ENCODE peak calls at places on chromosomes 11 and 22, in four cellular contexts. O is cardiac fibroblast, M is BJ, Y is heart right ventricle. F is an unnamed sample.
A peak's percentile ranks its signal among the peaks of the same experiment; 100 is the strongest.

GRCh38 chr11:110713469-110713776 is 1.2 kb upstream of the ARHGAP20 start:
- DNase-seq in O (no peak), M (no peak), Y (no peak), F (no peak)

GRCh38 chr11:111523343-111523742 is 8.8 kb downstream of the HOATZ start:
- DNase-seq in M (no peak), O (no peak), Y (no peak), F (no peak)

GRCh38 chr11:122517403-122518379 is 137.8 kb upstream of the UBASH3B start:
- DNase-seq in Y (no peak), O (no peak), M (no peak), F (no peak)

GRCh38 chr11:74929431-74930363 is 19.2 kb downstream of the XRRA1 start:
- DNase-seq in Y (peak; percentile 74), M (no peak), O (peak; percentile 97), F (peak; percentile 70)

GRCh38 chr11:115418081-115418480 is 86.1 kb downstream of the CADM1 start:
- DNase-seq in M (no peak), O (no peak), Y (no peak), F (no peak)

GRCh38 chr22:27726726-27727449 is 74.7 kb downstream of the MN1 start:
- DNase-seq in Y (peak; percentile 79), O (peak; percentile 93), M (peak; percentile 90), F (peak; percentile 9)

GRCh38 chr11:110077866-110078325 is 15.3 kb upstream of the ZC3H12C start:
- DNase-seq in M (no peak), Y (no peak), O (peak; percentile 87), F (peak; percentile 36)

GRCh38 chr22:17057959-17058814 is 26.6 kb upstream of the IL17RA start:
- DNase-seq in M (no peak), O (peak; percentile 79), Y (peak; percentile 65), F (peak; percentile 4)

GRCh38 chr22:40479887-40480538 is 109.6 kb downstream of the SGSM3 start:
- DNase-seq in M (no peak), Y (no peak), O (peak; percentile 81), F (no peak)

GRCh38 chr11:69644071-69644961 is 3.4 kb downstream of the CCND1 start:
- DNase-seq in M (peak; percentile 67), O (peak; percentile 91), Y (peak; percentile 82), F (no peak)

GRCh38 chr11:59898652-59899051 is 20.1 kb downstream of the OOSP3 start:
- DNase-seq in Y (no peak), O (no peak), M (no peak), F (no peak)

GRCh38 chr11:70381872-70382842 is 16.2 kb upstream of the CTTN start:
- DNase-seq in Y (no peak), O (peak; percentile 42), M (peak; percentile 58), F (no peak)

GRCh38 chr11:113587318-113587739 is 112.1 kb upstream of the DRD2 start:
- DNase-seq in O (peak; percentile 19), Y (no peak), M (no peak), F (no peak)

GRCh38 chr11:105244157-105244820 is 104.7 kb upstream of the CARD18 start:
- DNase-seq in O (peak; percentile 97), Y (peak; percentile 48), M (peak; percentile 92), F (peak; percentile 88)

GRCh38 chr11:4074266-4074665 is 20.3 kb upstream of the RRM1 start:
- DNase-seq in O (no peak), Y (no peak), M (no peak), F (no peak)

GRCh38 chr11:111265421-111265820 is 19.9 kb downstream of the POU2AF2 start:
- DNase-seq in O (no peak), Y (no peak), M (no peak), F (no peak)

GRCh38 chr11:119855066-119855465 is 126.1 kb upstream of the NECTIN1 start:
- DNase-seq in Y (no peak), M (no peak), O (no peak), F (no peak)
- H3K4me3 ChIP-seq in Y (no peak overlapping the region), M (no peak overlapping the region), O (no peak overlapping the region), F (no peak overlapping the region)

DNA sequence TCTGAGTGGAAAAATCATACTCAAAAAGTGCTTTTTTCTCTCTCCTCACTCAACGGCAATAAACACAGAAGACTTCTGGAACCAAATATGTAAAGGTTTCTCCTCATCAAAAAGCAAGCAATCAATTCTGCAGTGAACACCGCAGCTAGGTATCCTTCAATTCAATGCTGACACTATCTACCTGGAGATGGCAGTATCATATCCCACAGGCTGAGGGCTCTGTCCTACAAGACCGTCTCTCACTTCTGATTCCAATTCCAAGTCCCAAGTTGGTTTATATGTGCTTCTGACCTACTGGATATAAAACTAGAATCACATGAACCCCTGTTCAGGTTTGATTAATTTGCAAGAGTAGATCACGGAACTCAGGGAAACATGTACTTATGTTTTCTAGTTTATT is 59.7 kb upstream of the LUZP2 start:
- DNase-seq in O (no peak), Y (no peak), M (no peak), F (no peak)
- TF ChIP-seq CTCF in O (no peak), Y (no peak), M (no peak), F (peak; percentile 25)

DNA sequence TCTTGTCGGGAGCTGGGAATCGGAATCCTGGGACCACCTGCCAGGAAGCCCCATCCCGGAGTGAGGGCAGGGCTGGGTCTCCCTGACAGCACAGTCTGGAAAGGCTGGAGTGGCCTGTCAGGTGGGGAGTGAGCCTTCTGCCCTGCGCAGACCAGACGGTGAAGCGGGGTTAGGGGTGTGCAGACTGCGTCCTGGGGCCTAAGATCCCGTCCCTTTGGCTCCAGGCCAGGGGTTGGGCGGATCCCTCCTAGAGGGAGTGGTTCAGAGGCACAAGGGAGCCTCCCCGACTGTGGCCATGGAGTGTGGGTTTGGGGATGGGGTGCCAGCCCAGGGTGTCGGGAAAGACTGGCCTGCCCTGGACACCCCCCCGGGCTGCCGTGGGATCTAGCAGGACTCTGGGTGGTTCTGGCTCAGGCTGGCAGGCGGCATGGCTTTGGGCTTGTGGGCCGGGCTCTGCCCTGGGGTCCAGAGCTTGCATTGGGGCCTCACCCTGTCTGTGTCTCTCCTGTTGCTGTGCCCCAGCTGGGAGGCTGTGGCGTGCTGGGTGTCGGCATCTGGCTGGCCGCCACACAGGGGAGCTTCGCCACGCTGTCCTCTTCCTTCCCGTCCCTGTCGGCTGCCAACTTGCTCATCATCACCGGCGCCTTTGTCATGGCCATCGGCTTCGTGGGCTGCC is 19.5 kb downstream of the TSPAN4 start:
- DNase-seq in Y (no peak), M (no peak), O (no peak), F (no peak)
- H3K4me3 ChIP-seq in Y (no peak overlapping the region), M (no peak overlapping the region), O (no peak overlapping the region), F (no peak overlapping the region)

GRCh38 chr11:72821920-72822799 is 7.9 kb downstream of the ATG16L2 start:
- DNase-seq in Y (peak; percentile 88), M (no peak), O (peak; percentile 82), F (no peak)
- TF ChIP-seq CTCF in Y (peak; percentile 46), M (peak; percentile 16), O (no peak), F (no peak)

GRCh38 chr22:39309364-39309861 is 10.0 kb downstream of the RPL3 start:
- DNase-seq in O (no peak), M (no peak), Y (no peak), F (no peak)
- H3K4me3 ChIP-seq in O (no peak overlapping the region), M (no peak overlapping the region), Y (no peak overlapping the region), F (no peak overlapping the region)

DNA sequence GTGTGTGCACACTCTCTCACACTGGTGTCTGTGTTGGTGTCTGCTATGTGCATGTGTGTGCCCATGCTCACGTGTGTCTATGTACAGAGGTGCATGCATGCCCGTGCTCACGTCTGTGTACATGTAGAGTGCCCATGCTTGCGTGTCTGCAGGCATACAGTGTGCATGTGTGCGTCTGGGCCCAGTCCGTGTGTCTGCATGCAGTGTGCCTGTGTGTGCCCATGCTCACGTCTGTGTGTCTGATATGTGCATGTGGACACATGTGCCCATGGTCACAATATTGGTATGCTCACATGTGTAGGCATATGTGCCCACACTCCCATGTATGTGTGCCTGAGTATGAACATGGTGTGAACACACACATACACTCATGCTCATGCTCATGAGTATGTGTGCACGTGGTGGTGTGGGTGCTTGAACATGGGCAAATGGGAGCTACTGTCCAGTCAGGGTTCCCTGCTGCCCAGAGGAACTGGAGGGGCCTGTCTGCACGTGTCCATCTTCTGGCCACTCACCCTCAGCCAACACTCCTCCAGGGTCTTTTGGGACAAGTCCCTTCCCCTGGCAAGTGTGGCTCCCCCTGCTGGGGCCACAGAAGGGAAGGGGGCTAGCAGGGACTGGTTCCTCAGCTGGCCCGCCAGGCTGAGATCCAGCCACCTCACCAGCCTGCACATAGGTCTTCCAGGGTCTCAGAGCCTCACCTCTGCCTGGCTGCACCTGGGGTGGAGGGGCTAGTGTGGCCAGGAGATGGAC is 7.3 kb upstream of the TBX1 start:
- DNase-seq in Y (no peak), O (no peak), M (no peak), F (no peak)
- TF ChIP-seq CTCF in Y (no peak), O (no peak), M (peak; percentile 4), F (no peak)

DNA sequence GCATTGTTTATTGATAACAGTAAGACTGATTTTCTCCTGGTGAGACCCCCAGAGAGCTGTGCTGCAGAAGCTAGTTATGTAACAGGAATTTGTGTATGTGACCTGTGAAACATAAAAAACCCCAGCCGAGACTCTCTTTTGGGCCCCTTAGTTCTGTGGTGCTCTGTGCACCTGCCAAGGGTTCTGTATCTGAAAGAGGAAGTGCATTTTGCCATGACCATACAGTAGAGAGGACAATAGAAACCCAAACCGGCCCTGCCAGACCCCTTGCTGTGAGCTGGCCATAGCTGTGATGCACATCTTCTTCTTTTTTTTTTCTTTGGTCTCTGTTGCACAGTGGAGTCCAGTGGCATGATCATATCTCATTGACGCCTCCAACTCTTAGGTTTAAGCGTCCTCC is 31.4 kb upstream of the APOL5 start:
- DNase-seq in Y (no peak), M (no peak), O (no peak), F (no peak)
- H3K4me3 ChIP-seq in Y (no peak overlapping the region), M (no peak overlapping the region), O (no peak overlapping the region), F (no peak overlapping the region)

DNA sequence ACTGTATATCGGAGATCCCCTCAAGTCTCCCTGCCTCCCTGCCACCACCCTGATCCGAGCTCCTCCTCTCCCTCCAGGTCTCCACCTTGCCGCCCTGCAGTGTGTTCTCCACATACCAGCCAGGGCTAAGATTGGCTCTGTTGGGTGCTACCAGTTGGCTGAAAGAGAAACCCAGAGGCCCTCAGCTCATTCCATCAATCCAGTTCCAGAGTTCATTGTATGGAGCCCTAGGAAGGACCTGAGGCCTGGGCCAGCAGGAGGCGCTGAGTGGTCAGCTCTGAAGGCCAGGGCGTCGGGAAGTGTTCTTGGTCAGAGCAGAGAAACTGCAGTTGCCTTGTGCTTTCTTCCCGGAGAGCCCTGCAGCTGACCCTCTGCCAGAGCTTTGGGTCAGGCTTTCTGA is 2.2 kb upstream of the TOP3B start:
- DNase-seq in M (no peak), Y (no peak), O (peak; percentile 57), F (no peak)
- TF ChIP-seq CTCF in M (peak; percentile 33), Y (peak; percentile 27), O (peak; percentile 71), F (peak; percentile 46)

DNA sequence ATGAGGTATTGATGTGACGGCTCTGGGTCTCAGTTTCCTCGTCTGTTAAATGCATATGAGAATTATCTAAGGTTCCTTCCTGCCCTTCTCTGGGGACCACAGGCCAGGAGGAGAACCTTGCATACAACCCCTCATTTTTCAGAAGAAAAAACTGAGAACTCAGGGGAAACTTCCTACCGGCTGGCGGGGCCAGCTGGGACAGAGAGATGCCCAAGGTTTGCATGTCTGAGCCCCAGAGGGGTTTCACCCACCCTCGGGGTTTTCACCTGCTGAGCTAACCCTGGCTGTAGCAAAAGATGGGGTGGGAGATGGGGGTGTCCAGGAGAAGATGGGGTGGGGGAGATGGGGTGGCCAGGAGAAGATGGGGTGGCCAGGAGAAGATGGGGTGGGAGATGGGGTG is 4.3 kb downstream of the TNFRSF13C start:
- DNase-seq in O (no peak), M (no peak), Y (no peak), F (no peak)
- H3K4me3 ChIP-seq in O (no peak overlapping the region), M (no peak overlapping the region), Y (no peak overlapping the region), F (no peak overlapping the region)